ENCODE peak calls at places on chromosomes 3 and 15, in four cellular contexts. One of them, this sample, is unnamed.

GRCh38 chr15:69735126-69735525 is 282.5 kb downstream of the RPLP1 start:
- DNase-seq in NCI-H524 treated with DMSO at 0.1 percent for 48 hours: no peak
- DNase-seq in NCI-H2029 treated with DMSO at 0.1 percent for 48 hours: no peak
- DNase-seq in ascending aorta: no peak
- DNase-seq in this sample: no peak

GRCh38 chr15:61216519-61216918 is 12.6 kb downstream of the RORA start:
- DNase-seq in NCI-H524 treated with DMSO at 0.1 percent for 48 hours: no peak
- DNase-seq in NCI-H2029 treated with DMSO at 0.1 percent for 48 hours: no peak
- DNase-seq in ascending aorta: no peak
- DNase-seq in this sample: no peak

GRCh38 chr3:62319570-62320243 is 53.6 kb downstream of the FEZF2 start:
- DNase-seq in NCI-H524 treated with DMSO at 0.1 percent for 48 hours: no peak
- DNase-seq in NCI-H2029 treated with DMSO at 0.1 percent for 48 hours: peak; percentile 27
- DNase-seq in ascending aorta: no peak
- DNase-seq in this sample: no peak

GRCh38 chr3:162441716-162442115 is 945.1 kb downstream of the OTOL1 start:
- DNase-seq in NCI-H524 treated with DMSO at 0.1 percent for 48 hours: no peak
- DNase-seq in NCI-H2029 treated with DMSO at 0.1 percent for 48 hours: no peak
- DNase-seq in ascending aorta: no peak
- DNase-seq in this sample: no peak

GRCh38 chr3:161051856-161052255 is 53.3 kb downstream of the B3GALNT1 start:
- DNase-seq in NCI-H524 treated with DMSO at 0.1 percent for 48 hours: no peak
- DNase-seq in NCI-H2029 treated with DMSO at 0.1 percent for 48 hours: no peak
- DNase-seq in ascending aorta: no peak
- DNase-seq in this sample: no peak

GRCh38 chr3:133831966-133832801 is 26.6 kb downstream of the SRPRB start:
- DNase-seq in NCI-H524 treated with DMSO at 0.1 percent for 48 hours: no peak
- DNase-seq in NCI-H2029 treated with DMSO at 0.1 percent for 48 hours: no peak
- DNase-seq in ascending aorta: no peak
- DNase-seq in this sample: no peak

GRCh38 chr3:97990624-97991277 is 18.5 kb upstream of the RIOX2 start:
- DNase-seq in NCI-H524 treated with DMSO at 0.1 percent for 48 hours: no peak
- DNase-seq in NCI-H2029 treated with DMSO at 0.1 percent for 48 hours: no peak
- DNase-seq in ascending aorta: no peak
- DNase-seq in this sample: peak; percentile 45

GRCh38 chr3:70090322-70090913 is 90.9 kb downstream of the SAMMSON start:
- DNase-seq in NCI-H524 treated with DMSO at 0.1 percent for 48 hours: no peak
- DNase-seq in NCI-H2029 treated with DMSO at 0.1 percent for 48 hours: no peak
- DNase-seq in ascending aorta: no peak
- DNase-seq in this sample: no peak

GRCh38 chr3:185330644-185331043 is 32.3 kb upstream of the MAP3K13 start:
- DNase-seq in NCI-H524 treated with DMSO at 0.1 percent for 48 hours: no peak
- DNase-seq in NCI-H2029 treated with DMSO at 0.1 percent for 48 hours: peak; percentile 21
- DNase-seq in ascending aorta: no peak
- DNase-seq in this sample: no peak

GRCh38 chr3:178367817-178368617 is 168.2 kb upstream of the KCNMB2 start:
- DNase-seq in NCI-H524 treated with DMSO at 0.1 percent for 48 hours: no peak
- DNase-seq in NCI-H2029 treated with DMSO at 0.1 percent for 48 hours: peak; percentile 45
- DNase-seq in ascending aorta: peak; percentile 70
- DNase-seq in this sample: no peak

GRCh38 chr15:64205202-64205601 is 42.4 kb upstream of the PPIB start:
- DNase-seq in NCI-H524 treated with DMSO at 0.1 percent for 48 hours: no peak
- DNase-seq in NCI-H2029 treated with DMSO at 0.1 percent for 48 hours: no peak
- DNase-seq in ascending aorta: no peak
- DNase-seq in this sample: no peak